ENCODE peak calls at places on chromosomes 12 and 14, in six cellular contexts. G is HepG2, M is HCT116, H is GM12878, I is SK-N-SH, L is H1. P is an unnamed sample.

GRCh38 chr12:123165537-123165936 is 14.6 kb upstream of the PITPNM2 start:
- DNase-seq in G (no peak), M (no peak), H (no peak), I (no peak), L (no peak), P (no peak)

GRCh38 chr12:43957732-43958131 is 121.9 kb downstream of the TMEM117 start:
- DNase-seq in G (peak), M (peak), H (peak), I (peak), L (no peak), P (peak)

GRCh38 chr12:124543591-124544310 is 23.7 kb downstream of the NCOR2 start:
- DNase-seq in G (no peak), M (no peak), H (no peak), I (peak), L (no peak), P (no peak)

GRCh38 chr12:111673503-111673902 is 12.3 kb downstream of the BRAP start:
- DNase-seq in G (peak), M (peak), H (no peak), I (peak), L (no peak), P (peak)

GRCh38 chr12:78866518-78866917 is 1.9 kb downstream of the SYT1 start:
- DNase-seq in G (no peak), M (no peak), H (no peak), I (no peak), L (no peak), P (no peak)

GRCh38 chr12:117819160-117819559 is 149.6 kb downstream of the KSR2 start:
- DNase-seq in G (no peak), M (no peak), H (no peak), I (no peak), L (no peak), P (no peak)

GRCh38 chr12:27861428-27862167 is 81.6 kb upstream of the MANSC4 start:
- DNase-seq in G (no peak), M (no peak), H (peak), I (no peak), L (no peak), P (no peak)

GRCh38 chr14:72243309-72243708 is 311.1 kb downstream of the RGS6 start:
- DNase-seq in G (no peak), M (no peak), H (no peak), I (no peak), L (peak), P (no peak)

GRCh38 chr14:31936100-31936499 is 141.0 kb upstream of the ARHGAP5 start:
- DNase-seq in G (peak), M (no peak), H (no peak), I (no peak), L (no peak), P (no peak)

GRCh38 chr12:78680596-78680995 is 184.0 kb upstream of the SYT1 start:
- DNase-seq in G (no peak), M (no peak), H (no peak), I (no peak), L (no peak), P (no peak)

GRCh38 chr12:109910969-109911348 is 10.9 kb downstream of the TCHP start:
- DNase-seq in G (peak), M (peak), H (no peak), I (peak), L (peak), P (peak)

GRCh38 chr12:41274643-41275042 is 86.5 kb downstream of the PDZRN4 start:
- DNase-seq in G (no peak), M (no peak), H (no peak), I (no peak), L (no peak), P (no peak)

GRCh38 chr14:34646570-34647255 is 16.8 kb upstream of the SNX6 start:
- DNase-seq in G (no peak), M (no peak), H (no peak), I (no peak), L (no peak), P (no peak)

GRCh38 chr14:36099619-36100018 is 76.9 kb downstream of the PTCSC3 start:
- DNase-seq in G (no peak), M (no peak), H (no peak), I (no peak), L (no peak), P (no peak)
- TF ChIP-seq JUND in G (no peak), M (no peak), H (no peak), I (no peak), L (no peak), P (no peak)

DNA sequence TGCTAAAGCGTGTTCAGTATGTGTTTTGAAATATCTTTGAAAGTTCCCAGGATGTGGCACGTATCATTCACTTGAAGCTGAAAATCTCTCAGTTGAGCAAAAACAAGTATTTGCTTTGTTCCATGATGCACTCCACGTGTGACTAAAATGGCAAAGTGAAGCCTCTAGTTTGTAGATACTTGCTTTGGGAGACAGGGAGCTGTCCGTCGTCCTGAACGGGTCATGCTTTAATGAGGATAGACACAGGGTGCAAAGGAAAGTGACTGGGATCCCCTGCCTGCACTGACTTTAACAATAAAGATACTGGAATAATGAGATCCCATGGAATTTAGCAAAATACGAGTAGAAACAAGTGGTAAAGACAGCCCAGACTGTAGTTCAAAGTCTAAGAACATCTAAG is 991.4 kb downstream of the NRXN3 start:
- DNase-seq in G (no peak), M (no peak), H (no peak), I (no peak), L (peak), P (peak)
- TF ChIP-seq JUND in G (no peak), M (no peak), H (no peak), I (no peak), L (no peak), P (no peak)

DNA sequence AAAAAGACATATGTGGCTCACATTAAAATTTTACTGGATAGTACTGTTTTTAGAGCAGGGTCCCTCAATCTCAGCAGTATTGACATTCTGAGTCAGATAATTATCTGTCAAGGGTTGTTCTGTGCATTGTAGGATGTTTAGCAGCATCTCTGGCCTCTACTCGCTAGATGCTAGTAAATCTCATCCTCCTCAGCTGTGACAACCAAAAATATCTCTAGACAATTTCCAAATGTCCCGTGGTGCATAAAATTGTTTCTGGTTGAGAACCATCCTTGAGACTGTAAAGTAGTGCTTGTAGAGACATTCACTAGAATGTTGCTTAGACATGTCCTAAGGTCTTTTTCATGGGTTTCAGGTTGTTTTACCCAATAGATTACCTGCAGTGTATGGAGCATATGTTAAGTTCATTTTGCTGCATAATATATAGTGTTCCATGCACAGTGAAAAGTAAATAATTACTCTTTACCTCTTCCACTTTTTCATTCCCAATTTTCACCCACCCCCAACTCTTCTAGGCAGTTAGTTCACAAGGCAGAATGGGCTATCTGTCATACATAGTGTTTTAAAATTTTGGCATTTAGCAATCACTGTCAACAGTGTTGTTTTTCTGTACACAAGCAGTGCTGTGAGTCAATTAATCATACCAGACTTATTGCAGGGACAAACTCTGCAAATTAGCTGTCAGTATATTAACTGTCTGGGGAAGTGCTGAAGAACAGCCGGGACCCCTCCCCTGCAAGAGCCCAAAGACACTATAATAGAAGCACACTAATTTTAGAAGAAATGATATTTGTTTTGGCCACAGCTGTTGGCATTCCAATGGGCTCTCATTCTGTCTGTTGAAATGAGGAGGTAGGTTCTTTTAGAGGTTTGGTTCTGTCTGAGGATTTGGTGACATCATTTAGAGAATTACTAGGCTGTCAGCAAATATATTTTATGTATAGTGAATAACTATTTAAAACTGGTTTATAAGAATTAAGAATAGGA is 200.4 kb upstream of the SLC38A2 start:
- DNase-seq in G (no peak), M (no peak), H (no peak), I (no peak), L (no peak), P (no peak)
- TF ChIP-seq JUND in G (no peak), M (no peak), H (no peak), I (no peak), L (no peak), P (no peak)

DNA sequence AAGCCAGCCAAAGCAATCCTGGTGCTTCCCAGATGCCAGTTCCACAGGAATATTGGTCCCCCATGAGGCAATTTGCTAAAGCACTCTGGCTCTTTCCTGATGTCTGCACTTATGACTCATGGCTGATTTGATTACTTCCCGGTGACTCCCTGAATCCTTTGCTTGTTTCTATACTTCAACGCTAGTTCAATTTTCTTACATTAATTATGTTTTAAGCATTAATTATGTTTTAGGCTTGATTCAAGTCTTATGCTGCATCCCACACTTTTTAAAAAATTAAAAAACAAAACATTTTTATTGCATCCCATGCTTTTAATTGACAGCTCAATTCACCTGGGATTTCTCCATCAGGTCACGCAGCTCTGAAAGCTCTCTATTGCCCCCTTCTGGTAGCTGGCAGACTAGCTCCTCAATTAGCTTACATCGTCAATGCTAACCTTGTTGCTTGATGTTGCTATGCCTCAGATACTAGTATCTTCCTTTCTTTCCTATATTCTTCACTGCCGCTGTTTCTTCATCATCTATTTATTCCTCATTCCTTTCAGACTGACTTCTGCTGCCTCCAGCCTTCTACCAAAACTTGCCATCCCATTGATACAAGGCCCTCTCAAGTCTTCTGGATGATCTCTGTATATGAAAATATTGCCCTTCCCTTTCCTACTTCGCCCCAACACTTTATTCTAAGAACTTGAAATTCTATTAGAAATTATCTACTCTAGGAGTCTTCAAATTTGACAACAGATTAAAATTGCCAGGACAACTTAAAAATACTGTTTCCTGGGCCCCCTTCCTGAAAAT is 32.0 kb downstream of the TSHR start:
- DNase-seq in G (peak), M (peak), H (no peak), I (peak), L (peak), P (peak)
- TF ChIP-seq JUND in G (no peak), M (peak), H (no peak), I (no peak), L (no peak), P (no peak)

GRCh38 chr14:103680491-103681231 is 34.6 kb downstream of the XRCC3 start:
- DNase-seq in G (no peak), M (no peak), H (no peak), I (no peak), L (no peak), P (no peak)

GRCh38 chr14:103675957-103676356 is 39.3 kb downstream of the XRCC3 start:
- DNase-seq in G (no peak), M (no peak), H (no peak), I (no peak), L (no peak), P (no peak)

GRCh38 chr14:103683139-103683538 is 32.1 kb downstream of the XRCC3 start:
- DNase-seq in G (no peak), M (no peak), H (no peak), I (no peak), L (no peak), P (no peak)

GRCh38 chr14:103676881-103677675 is 38.2 kb downstream of the XRCC3 start:
- DNase-seq in G (no peak), M (no peak), H (no peak), I (no peak), L (no peak), P (no peak)

GRCh38 chr14:103679351-103679750 is 35.9 kb downstream of the XRCC3 start:
- DNase-seq in G (peak), M (peak), H (peak), I (peak), L (no peak), P (peak)
- TF ChIP-seq JUND in G (no peak), M (no peak), H (no peak), I (no peak), L (no peak), P (no peak)

GRCh38 chr12:72323881-72324280 is 51.7 kb downstream of the TRHDE start:
- DNase-seq in G (no peak), M (no peak), H (no peak), I (no peak), L (no peak), P (no peak)
- TF ChIP-seq JUND in G (no peak), M (no peak), H (no peak), I (no peak), L (no peak), P (no peak)

GRCh38 chr12:53231859-53232640 is at the start of gene RARG:
- DNase-seq in G (no peak), M (no peak), H (no peak), I (peak), L (no peak), P (peak)

GRCh38 chr12:53232641-53233538 is 881 bp upstream of the RARG start:
- DNase-seq in G (no peak), M (no peak), H (no peak), I (peak), L (no peak), P (peak)

GRCh38 chr12:53229454-53229853 is 2.6 kb downstream of the RARG start:
- DNase-seq in G (no peak), M (no peak), H (no peak), I (no peak), L (no peak), P (no peak)

GRCh38 chr12:53233671-53234091 is 1.7 kb upstream of the RARG start:
- DNase-seq in G (no peak), M (no peak), H (no peak), I (no peak), L (no peak), P (no peak)

DNA sequence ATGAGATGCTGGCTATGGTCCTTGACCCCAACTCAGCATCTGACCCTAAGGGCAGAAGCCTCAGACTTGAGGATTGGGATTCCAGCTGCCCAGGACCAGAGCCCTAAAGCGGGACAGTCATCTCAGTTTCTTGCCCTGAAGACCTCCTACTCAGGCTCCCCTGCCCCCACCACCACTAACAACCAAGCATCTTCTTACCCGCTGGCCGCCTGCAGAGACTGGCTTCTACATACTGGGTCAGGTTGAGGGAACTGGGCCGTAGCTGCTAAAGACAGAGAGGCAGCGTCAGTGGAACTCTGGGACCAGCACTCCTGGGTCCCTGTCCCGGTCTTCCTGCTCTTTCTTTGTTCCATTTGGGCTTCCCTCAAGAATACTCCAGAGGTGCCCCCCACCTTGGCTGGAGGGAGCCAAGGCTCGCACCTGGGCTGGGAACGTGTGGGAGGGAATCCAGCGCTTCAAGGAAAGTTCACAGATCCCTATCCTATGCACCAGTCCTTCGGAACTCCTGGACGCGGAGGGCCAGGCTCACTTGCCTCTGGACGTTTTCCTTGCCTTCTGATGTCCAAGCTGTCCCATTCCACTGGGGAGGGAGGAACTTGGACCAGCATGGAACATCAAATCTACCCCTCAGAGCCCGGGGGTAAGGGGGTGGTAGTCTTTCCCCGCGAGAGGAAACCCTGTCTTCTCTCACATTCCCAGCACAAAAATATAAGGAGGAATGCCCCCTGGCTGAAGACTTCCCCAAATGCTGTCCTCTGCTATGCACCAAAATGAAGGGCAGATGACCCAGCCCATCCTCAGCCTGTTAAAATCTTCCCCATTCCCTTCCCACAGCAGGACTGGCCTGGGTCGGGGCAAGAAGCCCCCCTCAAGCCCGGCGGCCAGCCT is 794 bp downstream of the RARG start:
- DNase-seq in G (no peak), M (no peak), H (no peak), I (no peak), L (no peak), P (no peak)
- TF ChIP-seq JUND in G (no peak), M (no peak), H (no peak), I (no peak), L (no peak), P (no peak)

GRCh38 chr14:93970967-93971634 is 5.3 kb downstream of the ASB2 start:
- DNase-seq in G (no peak), M (no peak), H (no peak), I (no peak), L (no peak), P (no peak)
- TF ChIP-seq JUND in G (no peak), M (no peak), H (no peak), I (no peak), L (no peak), P (no peak)

DNA sequence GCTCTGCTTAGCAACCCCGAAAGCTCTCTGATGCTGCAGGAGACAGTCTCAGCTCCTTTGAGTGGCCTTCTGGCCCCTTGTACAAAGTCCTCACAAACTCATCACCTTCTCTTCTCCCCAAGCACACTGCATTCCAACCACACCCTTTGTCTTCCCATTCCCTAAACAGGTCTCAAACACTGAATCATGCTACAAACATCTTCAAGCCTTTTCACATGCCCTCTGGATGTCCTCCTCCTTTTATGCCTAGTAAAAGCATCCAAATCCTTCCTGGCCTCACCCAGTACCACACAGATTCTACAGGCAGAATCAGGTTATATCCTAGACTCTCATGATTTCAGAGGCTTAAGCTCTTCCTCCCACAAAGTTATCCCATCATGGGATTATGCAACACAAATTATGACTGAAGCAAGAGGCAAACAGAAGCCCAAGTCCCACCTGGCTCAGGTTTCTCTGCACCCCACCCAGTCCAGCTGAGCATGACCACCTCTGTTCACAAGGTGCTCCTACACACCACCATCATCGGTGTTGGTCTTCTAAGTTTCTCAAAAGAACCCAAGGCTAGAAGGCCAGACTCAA is 61.4 kb upstream of the PCED1B start:
- DNase-seq in G (no peak), M (no peak), H (no peak), I (no peak), L (no peak), P (no peak)
- TF ChIP-seq JUND in G (no peak), M (no peak), H (no peak), I (no peak), L (no peak), P (no peak)

DNA sequence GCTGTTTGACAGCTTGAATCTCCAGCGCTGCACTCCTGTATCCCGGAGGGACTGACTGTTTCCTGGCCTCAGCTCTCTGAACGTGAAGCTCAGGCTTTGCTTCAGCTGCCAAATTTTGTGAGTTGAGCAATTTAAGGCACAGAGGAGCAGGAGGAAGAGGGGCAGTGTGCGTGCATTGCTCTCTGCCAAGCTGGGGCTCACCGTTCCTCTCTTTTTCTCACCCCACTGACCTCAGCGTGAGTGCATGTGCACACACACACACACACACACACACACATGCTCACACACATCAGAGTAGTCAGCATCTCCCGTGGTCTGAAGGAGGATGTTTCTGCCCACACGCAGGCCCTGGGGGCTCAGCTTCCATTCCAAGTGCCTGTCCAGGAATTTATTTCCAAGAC is 27.8 kb upstream of the BDKRB2 start:
- DNase-seq in G (no peak), M (no peak), H (no peak), I (no peak), L (no peak), P (no peak)
- TF ChIP-seq JUND in G (no peak), M (no peak), H (no peak), I (no peak), L (no peak), P (no peak)